ENCODE peak calls at places on chromosomes 12 and 14, in six cellular contexts. M, L, P, Y, A and N are unnamed samples.

GRCh38 chr14:87049886-87050820 is 942.8 kb downstream of the GALC start:
- DNase-seq in M (no peak), Y (peak), A (peak), P (no peak), L (no peak), N (peak)

GRCh38 chr12:114835031-114835430 is 151.1 kb upstream of the TBX3 start:
- DNase-seq in P (no peak), M (no peak), A (peak), L (no peak), Y (peak), N (no peak)

GRCh38 chr12:67921286-67921685 is 68.0 kb upstream of the IFNG-AS1 start:
- DNase-seq in A (no peak), L (no peak), M (no peak), Y (no peak), P (no peak), N (no peak)

GRCh38 chr12:4084631-4085030 is 188.9 kb upstream of the CCND2 start:
- DNase-seq in L (no peak), Y (no peak), A (no peak), P (no peak), M (no peak), N (no peak)

GRCh38 chr14:88934231-88934898 is 109.9 kb downstream of the TTC8 start:
- DNase-seq in Y (peak), L (no peak), M (no peak), A (no peak), P (no peak), N (no peak)

GRCh38 chr14:95465358-95465757 is 51.1 kb downstream of the SYNE3 start:
- DNase-seq in L (no peak), P (no peak), M (no peak), A (no peak), Y (no peak), N (no peak)

GRCh38 chr12:24909667-24910066 is 39.2 kb downstream of the BCAT1 start:
- DNase-seq in L (no peak), P (no peak), A (peak), M (no peak), Y (peak), N (no peak)

GRCh38 chr14:31867570-31867969 is 209.5 kb upstream of the ARHGAP5 start:
- DNase-seq in L (no peak), P (no peak), A (no peak), Y (no peak), M (no peak), N (no peak)

GRCh38 chr14:55781046-55781445 is 201.0 kb downstream of the KTN1 start:
- DNase-seq in A (no peak), Y (peak), P (no peak), M (no peak), L (no peak), N (no peak)

GRCh38 chr12:98416845-98417244 is 98.5 kb upstream of the TMPO start:
- DNase-seq in A (no peak), M (no peak), Y (peak), L (no peak), P (no peak), N (no peak)

GRCh38 chr12:107458163-107458562 is 227.4 kb upstream of the PWP1 start:
- DNase-seq in Y (no peak), L (no peak), A (no peak), P (no peak), M (no peak), N (no peak)

GRCh38 chr14:100062602-100063001 is 2.6 kb upstream of the EVL start:
- DNase-seq in A (no peak), Y (no peak), M (no peak), L (no peak), P (no peak), N (no peak)

GRCh38 chr12:131827961-131828534 is at the start of gene MMP17:
- DNase-seq in P (no peak), Y (no peak), A (no peak), M (peak), L (no peak), N (peak)

GRCh38 chr14:60311417-60311816 is 62.4 kb downstream of the PPM1A start:
- DNase-seq in L (no peak), A (no peak), P (no peak), Y (peak), M (no peak), N (no peak)

GRCh38 chr12:84502907-84503787 is 409.5 kb downstream of the SLC6A15 start:
- DNase-seq in P (no peak), M (no peak), A (peak), L (peak), Y (peak), N (peak)

GRCh38 chr14:67763158-67763822 is 53.1 kb downstream of the ZFYVE26 start:
- DNase-seq in M (no peak), Y (no peak), L (no peak), A (no peak), P (no peak), N (no peak)

GRCh38 chr12:52063986-52064649 is 5.7 kb upstream of the ATG101 start:
- DNase-seq in A (no peak), P (no peak), Y (peak), M (peak), L (no peak), N (peak)

GRCh38 chr14:52081964-52082363 is 13.1 kb upstream of the NID2 start:
- DNase-seq in L (no peak), A (no peak), M (no peak), P (no peak), Y (no peak), N (no peak)

GRCh38 chr14:37124617-37125016 is 47.8 kb downstream of the SLC25A21 start:
- DNase-seq in L (no peak), Y (no peak), A (no peak), M (no peak), P (no peak), N (no peak)

GRCh38 chr12:66548338-66549049 is 130.4 kb downstream of the GRIP1 start:
- DNase-seq in L (no peak), Y (no peak), P (no peak), A (no peak), M (no peak), N (no peak)
- TF ChIP-seq CTCF in L (peak), Y (peak), P (no peak), A (no peak), M (no peak), N (peak)

DNA sequence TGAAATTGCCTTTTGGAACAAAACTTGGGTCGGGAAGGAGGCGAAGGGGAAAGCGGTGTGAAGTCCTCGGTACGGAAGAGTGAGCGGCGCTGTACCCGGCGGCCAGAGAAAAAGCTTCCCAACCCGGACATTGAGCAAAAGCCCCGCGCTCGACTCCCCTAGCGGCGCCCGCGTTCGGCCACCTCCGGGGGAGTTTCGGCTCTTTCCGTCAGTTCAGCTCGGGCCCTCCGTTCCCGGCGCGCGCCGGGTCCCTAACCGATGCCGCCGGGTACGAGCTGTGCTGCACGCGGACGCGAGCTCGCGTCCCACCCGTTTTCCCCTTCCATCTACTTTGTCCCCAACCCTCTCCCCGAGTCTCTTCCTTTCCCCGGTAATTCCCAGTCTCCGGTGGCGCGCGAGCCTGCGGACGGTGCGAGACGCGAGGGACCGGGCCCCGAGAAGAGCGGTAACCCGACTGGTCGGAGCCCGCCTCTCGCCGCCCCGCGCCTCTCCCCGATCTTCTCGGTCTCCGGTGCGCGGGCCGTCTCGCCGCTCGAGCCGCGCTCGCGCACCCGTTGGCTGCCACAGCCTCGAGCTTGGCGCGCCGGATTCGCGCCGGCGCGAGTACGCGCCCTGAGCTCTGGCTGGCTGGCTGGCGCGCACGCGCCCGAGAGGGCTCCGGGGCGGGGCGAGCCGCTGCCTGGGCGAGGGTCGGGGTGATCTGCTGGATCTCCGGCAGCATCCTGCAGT is 446 bp upstream of the SPATS2 start:
- DNase-seq in M (peak), Y (peak), P (peak), A (peak), L (peak), N (peak)
- TF ChIP-seq CTCF in M (peak), Y (peak), P (no peak), A (peak), L (peak), N (no peak)

DNA sequence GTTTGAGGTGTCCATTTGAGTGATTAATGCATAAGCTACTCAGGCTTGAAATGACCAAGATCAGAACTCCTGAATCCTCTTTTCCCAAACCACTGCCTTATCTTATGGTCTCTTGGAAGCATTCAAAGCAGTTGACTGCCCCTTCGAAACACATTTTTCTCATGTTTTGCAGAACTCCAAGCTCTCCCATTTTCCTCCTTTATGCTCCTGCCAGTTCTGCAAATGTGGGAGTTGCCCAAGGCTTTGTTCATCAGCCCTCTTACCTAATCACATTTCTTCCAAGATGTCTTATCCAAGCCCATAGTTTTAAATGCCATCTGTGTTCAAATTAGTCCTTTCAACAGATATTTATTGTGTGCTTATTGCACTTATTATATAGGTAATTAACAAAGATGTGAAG is 1.8 kb upstream of the DNAAF2 start:
- DNase-seq in A (no peak), Y (no peak), M (no peak), L (no peak), P (no peak), N (no peak)
- TF ChIP-seq CTCF in A (no peak), Y (no peak), M (no peak), L (no peak), P (no peak), N (no peak)

DNA sequence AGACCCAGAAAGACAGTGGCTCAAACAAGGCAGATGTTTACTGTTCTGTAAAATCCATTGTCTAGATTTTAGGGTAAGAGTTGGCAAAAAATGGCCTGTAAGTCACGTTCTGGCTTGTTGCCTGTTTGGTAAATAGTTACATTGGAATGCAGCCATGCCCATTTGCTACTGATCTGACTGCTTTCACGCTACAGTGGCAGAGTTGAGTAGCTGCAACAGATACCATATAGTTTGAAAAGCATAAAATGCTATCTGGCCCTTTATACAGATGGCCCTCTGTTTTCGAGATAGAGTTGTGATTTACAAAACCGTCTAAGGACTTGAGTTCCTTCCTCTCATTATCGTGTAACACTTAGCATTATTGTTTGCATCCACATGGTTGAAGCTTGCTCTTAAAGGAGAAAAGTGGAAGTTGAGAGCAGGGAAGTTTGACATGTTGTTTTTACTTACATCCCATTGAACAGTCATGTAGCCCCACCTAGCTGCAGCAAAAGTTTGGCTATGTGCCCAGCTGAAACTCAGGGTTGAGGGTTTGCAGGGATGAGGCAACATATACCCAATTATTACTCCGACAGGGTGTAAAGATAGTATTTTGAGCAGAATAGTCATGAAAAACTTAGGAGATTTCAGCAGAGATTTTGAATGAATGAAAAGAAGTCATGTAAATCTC is 11.3 kb upstream of the SCFD1 start:
- DNase-seq in L (no peak), P (peak), M (no peak), A (no peak), Y (peak), N (no peak)
- TF ChIP-seq CTCF in L (no peak), P (no peak), M (no peak), A (no peak), Y (peak), N (no peak)

GRCh38 chr14:32933943-32934890 is 4.5 kb upstream of the NPAS3 start:
- DNase-seq in P (peak), M (peak), A (no peak), Y (peak), L (peak), N (peak)
- TF ChIP-seq CTCF in P (no peak), M (no peak), A (no peak), Y (no peak), L (no peak), N (no peak)

GRCh38 chr14:28773917-28774691 is 7.5 kb downstream of the FOXG1 start:
- DNase-seq in P (no peak), A (no peak), Y (no peak), L (peak), M (no peak), N (peak)
- TF ChIP-seq CTCF in P (no peak), A (peak), Y (peak), L (peak), M (no peak), N (peak)

GRCh38 chr14:102050026-102050405 is 36.8 kb downstream of the HSP90AA1 start:
- DNase-seq in M (no peak), A (no peak), P (no peak), L (no peak), Y (no peak), N (no peak)

GRCh38 chr14:102050625-102051024 is 36.2 kb downstream of the HSP90AA1 start:
- DNase-seq in A (peak), Y (no peak), P (no peak), M (peak), L (no peak), N (no peak)

GRCh38 chr14:102047808-102048540 is 38.9 kb downstream of the HSP90AA1 start:
- DNase-seq in L (no peak), M (no peak), Y (no peak), A (no peak), P (no peak), N (no peak)

GRCh38 chr14:102046337-102047278 is 40.2 kb downstream of the HSP90AA1 start:
- DNase-seq in Y (no peak), A (no peak), M (peak), L (peak), P (peak), N (peak)

DNA sequence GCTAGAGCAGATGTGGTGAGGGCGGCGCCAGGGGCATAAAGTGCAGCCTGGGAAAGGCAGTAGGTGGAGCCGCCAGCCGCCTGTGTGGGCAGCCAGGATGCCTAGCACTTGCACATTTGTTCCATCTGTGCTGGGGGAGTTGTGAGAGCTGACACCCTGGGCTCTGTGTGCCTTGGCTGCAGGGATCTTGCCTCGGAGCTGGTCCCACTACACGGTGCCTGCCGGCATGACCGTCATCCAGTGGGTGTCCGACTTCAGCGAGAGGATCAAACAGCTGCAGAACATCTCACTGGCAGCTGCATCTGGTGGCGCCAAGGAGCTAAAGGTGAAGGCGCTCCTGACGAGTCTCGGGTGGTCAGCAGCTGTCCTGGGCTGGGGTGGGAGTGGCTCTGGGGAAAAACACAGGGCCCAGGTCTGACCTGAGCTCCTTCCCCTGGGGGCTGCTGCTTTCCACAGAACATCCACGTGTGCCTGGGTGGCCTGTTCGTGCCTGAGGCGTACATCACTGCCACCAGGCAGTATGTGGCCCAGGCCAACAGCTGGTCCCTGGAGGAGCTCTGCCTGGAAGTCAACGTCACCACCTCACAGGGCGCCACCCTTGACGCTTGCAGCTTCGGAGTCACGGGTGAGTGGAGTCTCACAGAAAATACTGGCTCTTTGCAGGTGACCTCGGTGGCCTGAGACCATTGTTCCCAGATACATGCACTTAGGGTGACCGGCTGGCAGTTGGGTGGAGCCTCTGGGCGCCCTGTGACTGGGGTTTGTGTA is 37.4 kb downstream of the HSP90AA1 start:
- DNase-seq in M (no peak), Y (no peak), P (no peak), A (no peak), L (no peak), N (no peak)
- TF ChIP-seq CTCF in M (no peak), Y (no peak), P (no peak), A (no peak), L (no peak), N (no peak)

DNA sequence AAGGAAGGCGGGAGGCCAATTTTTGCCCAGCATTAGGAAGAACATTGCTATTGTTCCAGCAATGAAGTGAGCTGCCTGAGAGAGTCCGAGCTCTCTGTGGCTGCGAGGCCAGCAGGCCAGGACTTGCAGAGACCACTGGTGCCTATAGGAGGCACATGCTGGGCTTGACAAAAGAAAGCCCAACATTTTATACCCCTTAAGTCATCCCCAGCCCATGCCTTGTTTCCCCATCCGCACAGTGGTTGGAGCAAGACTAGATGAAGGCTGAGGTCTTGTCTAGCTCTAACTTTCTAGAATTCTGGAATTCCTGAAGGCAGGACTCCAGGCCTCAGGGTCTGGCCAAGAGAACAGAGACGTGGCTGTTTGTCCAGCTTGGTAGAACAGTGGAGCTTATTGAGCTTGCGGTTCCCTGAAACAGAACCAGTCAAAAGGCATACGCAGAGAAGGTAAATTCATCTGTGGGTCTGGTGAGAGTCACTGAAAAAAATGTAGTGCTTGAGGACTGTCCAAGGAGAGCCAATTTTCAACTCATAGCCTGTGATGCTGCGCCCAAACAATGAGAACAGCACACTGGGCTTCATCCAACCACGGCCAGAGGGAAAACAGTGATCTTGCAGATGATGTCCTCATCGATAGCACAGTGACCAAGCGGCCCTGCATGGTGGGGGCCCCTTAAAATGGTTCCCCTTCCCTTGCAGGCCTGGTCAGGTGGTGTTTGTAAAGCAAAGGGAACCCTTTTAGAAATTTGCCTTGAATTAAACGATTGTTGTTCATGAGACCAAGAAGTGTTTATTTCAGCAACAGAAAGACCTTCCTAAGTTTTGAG is 27.1 kb upstream of the COL2A1 start:
- DNase-seq in L (no peak), P (no peak), A (no peak), Y (no peak), M (no peak), N (no peak)
- TF ChIP-seq CTCF in L (no peak), P (no peak), A (no peak), Y (no peak), M (no peak), N (no peak)